ENCODE peak calls at places on chromosome 12, in seven cellular contexts. One of them, this sample, is unnamed.

GRCh38 chr12:57793920-57794319 is 11.3 kb downstream of the TSFM start:
- DNase-seq in thoracic aorta: no peak
- DNase-seq in aorta: no peak
- DNase-seq in left ventricle myocardium inferior: no peak
- DNase-seq in mesenchymal stem cell: peak; percentile 93
- DNase-seq in A549: no peak
- DNase-seq in esophagus muscularis mucosa: no peak
- DNase-seq in this sample: no peak

GRCh38 chr12:32273063-32273521 is 126.3 kb upstream of the FGD4 start:
- DNase-seq in thoracic aorta: no peak
- DNase-seq in aorta: no peak
- DNase-seq in left ventricle myocardium inferior: no peak
- DNase-seq in mesenchymal stem cell: no peak
- DNase-seq in A549: no peak
- DNase-seq in esophagus muscularis mucosa: no peak
- DNase-seq in this sample: peak; percentile 32

GRCh38 chr12:80846930-80847329 is 90.8 kb downstream of the LIN7A start:
- DNase-seq in thoracic aorta: no peak
- DNase-seq in aorta: no peak
- DNase-seq in left ventricle myocardium inferior: no peak
- DNase-seq in mesenchymal stem cell: no peak
- DNase-seq in A549: no peak
- DNase-seq in esophagus muscularis mucosa: no peak
- DNase-seq in this sample: no peak

GRCh38 chr12:112466011-112466422 is 47.3 kb downstream of the PTPN11 start:
- DNase-seq in thoracic aorta: no peak
- DNase-seq in aorta: no peak
- DNase-seq in left ventricle myocardium inferior: no peak
- DNase-seq in mesenchymal stem cell: no peak
- DNase-seq in A549: no peak
- DNase-seq in esophagus muscularis mucosa: no peak
- DNase-seq in this sample: no peak

GRCh38 chr12:28164644-28165313 is 25.5 kb upstream of the CCDC91 start:
- DNase-seq in thoracic aorta: no peak
- DNase-seq in aorta: no peak
- DNase-seq in left ventricle myocardium inferior: no peak
- DNase-seq in mesenchymal stem cell: no peak
- DNase-seq in A549: peak; percentile 62
- DNase-seq in esophagus muscularis mucosa: no peak
- DNase-seq in this sample: no peak

GRCh38 chr12:79818856-79819255 is 116.0 kb downstream of the PPP1R12A start:
- DNase-seq in thoracic aorta: no peak
- DNase-seq in aorta: no peak
- DNase-seq in left ventricle myocardium inferior: no peak
- DNase-seq in mesenchymal stem cell: no peak
- DNase-seq in A549: no peak
- DNase-seq in esophagus muscularis mucosa: no peak
- DNase-seq in this sample: no peak

GRCh38 chr12:51118706-51119105 is 35.3 kb upstream of the CSRNP2 start:
- DNase-seq in thoracic aorta: no peak
- DNase-seq in aorta: no peak
- DNase-seq in left ventricle myocardium inferior: no peak
- DNase-seq in mesenchymal stem cell: no peak
- DNase-seq in A549: no peak
- DNase-seq in esophagus muscularis mucosa: no peak
- DNase-seq in this sample: no peak

GRCh38 chr12:124557518-124558223 is 9.7 kb downstream of the NCOR2 start:
- DNase-seq in thoracic aorta: no peak
- DNase-seq in aorta: peak; percentile 41
- DNase-seq in left ventricle myocardium inferior: no peak
- DNase-seq in mesenchymal stem cell: no peak
- DNase-seq in A549: no peak
- DNase-seq in esophagus muscularis mucosa: no peak
- DNase-seq in this sample: no peak

GRCh38 chr12:45622210-45622937 is 107.1 kb upstream of the ARID2 start:
- DNase-seq in thoracic aorta: no peak
- DNase-seq in aorta: no peak
- DNase-seq in left ventricle myocardium inferior: no peak
- DNase-seq in mesenchymal stem cell: no peak
- DNase-seq in A549: no peak
- DNase-seq in esophagus muscularis mucosa: no peak
- DNase-seq in this sample: no peak

GRCh38 chr12:56029666-56030293 is 8.9 kb downstream of the IKZF4 start:
- DNase-seq in thoracic aorta: no peak
- DNase-seq in aorta: peak; percentile 60
- DNase-seq in left ventricle myocardium inferior: no peak
- DNase-seq in mesenchymal stem cell: peak; percentile 72
- DNase-seq in A549: peak; percentile 67
- DNase-seq in esophagus muscularis mucosa: no peak
- DNase-seq in this sample: peak; percentile 36

GRCh38 chr12:5222011-5222461 is 178.4 kb downstream of the KCNA5 start:
- DNase-seq in thoracic aorta: no peak
- DNase-seq in aorta: no peak
- DNase-seq in left ventricle myocardium inferior: no peak
- DNase-seq in mesenchymal stem cell: no peak
- DNase-seq in A549: no peak
- DNase-seq in esophagus muscularis mucosa: no peak
- DNase-seq in this sample: no peak

GRCh38 chr12:108702534-108702933 is 28.8 kb downstream of the CORO1C start:
- DNase-seq in thoracic aorta: no peak
- DNase-seq in aorta: no peak
- DNase-seq in left ventricle myocardium inferior: no peak
- DNase-seq in mesenchymal stem cell: no peak
- DNase-seq in A549: no peak
- DNase-seq in esophagus muscularis mucosa: peak; percentile 64
- DNase-seq in this sample: no peak

GRCh38 chr12:71075743-71076142 is 82.1 kb downstream of the TSPAN8 start:
- DNase-seq in thoracic aorta: no peak
- DNase-seq in aorta: no peak
- DNase-seq in left ventricle myocardium inferior: no peak
- DNase-seq in mesenchymal stem cell: no peak
- DNase-seq in A549: no peak
- DNase-seq in esophagus muscularis mucosa: no peak
- DNase-seq in this sample: no peak

GRCh38 chr12:45034861-45035265 is 16.0 kb downstream of the DBX2 start:
- DNase-seq in thoracic aorta: no peak
- DNase-seq in aorta: no peak
- DNase-seq in left ventricle myocardium inferior: no peak
- DNase-seq in mesenchymal stem cell: no peak
- DNase-seq in A549: no peak
- DNase-seq in esophagus muscularis mucosa: no peak
- DNase-seq in this sample: no peak

GRCh38 chr12:10122689-10123088 is 7.3 kb downstream of the CLEC7A start:
- DNase-seq in thoracic aorta: no peak
- DNase-seq in aorta: no peak
- DNase-seq in left ventricle myocardium inferior: no peak
- DNase-seq in mesenchymal stem cell: no peak
- DNase-seq in A549: no peak
- DNase-seq in esophagus muscularis mucosa: no peak
- DNase-seq in this sample: no peak

GRCh38 chr12:53659609-53660008 is 16.3 kb downstream of the ATP5MC2 start:
- DNase-seq in thoracic aorta: no peak
- DNase-seq in aorta: no peak
- DNase-seq in left ventricle myocardium inferior: no peak
- DNase-seq in mesenchymal stem cell: peak; percentile 20
- DNase-seq in A549: no peak
- DNase-seq in esophagus muscularis mucosa: no peak
- DNase-seq in this sample: no peak

GRCh38 chr12:4445156-4446020 is at the start of gene FGF6:
- DNase-seq in thoracic aorta: no peak
- DNase-seq in aorta: no peak
- DNase-seq in left ventricle myocardium inferior: no peak
- DNase-seq in mesenchymal stem cell: no peak
- DNase-seq in A549: no peak
- DNase-seq in esophagus muscularis mucosa: peak; percentile 79
- DNase-seq in this sample: no peak

GRCh38 chr12:96510306-96510764 is 21.0 kb downstream of the CFAP54 start:
- DNase-seq in thoracic aorta: no peak
- DNase-seq in aorta: peak; percentile 52
- DNase-seq in left ventricle myocardium inferior: no peak
- DNase-seq in mesenchymal stem cell: no peak
- DNase-seq in A549: no peak
- DNase-seq in esophagus muscularis mucosa: peak; percentile 89
- DNase-seq in this sample: no peak

GRCh38 chr12:132043770-132044467 is 94.2 kb downstream of the EP400 start:
- DNase-seq in thoracic aorta: no peak
- DNase-seq in aorta: no peak
- DNase-seq in left ventricle myocardium inferior: no peak
- DNase-seq in mesenchymal stem cell: no peak
- DNase-seq in A549: no peak
- DNase-seq in esophagus muscularis mucosa: no peak
- DNase-seq in this sample: no peak

GRCh38 chr12:78797201-78797931 is 67.2 kb upstream of the SYT1 start:
- DNase-seq in thoracic aorta: no peak
- DNase-seq in aorta: no peak
- DNase-seq in left ventricle myocardium inferior: no peak
- DNase-seq in mesenchymal stem cell: no peak
- DNase-seq in A549: no peak
- DNase-seq in esophagus muscularis mucosa: no peak
- DNase-seq in this sample: no peak

GRCh38 chr12:24510581-24511125 is 438.2 kb downstream of the BCAT1 start:
- DNase-seq in thoracic aorta: no peak
- DNase-seq in aorta: no peak
- DNase-seq in left ventricle myocardium inferior: no peak
- DNase-seq in mesenchymal stem cell: no peak
- DNase-seq in A549: no peak
- DNase-seq in esophagus muscularis mucosa: no peak
- DNase-seq in this sample: no peak

GRCh38 chr12:106669216-106669615 is 86.4 kb downstream of the RFX4 start:
- DNase-seq in thoracic aorta: no peak
- DNase-seq in aorta: no peak
- DNase-seq in left ventricle myocardium inferior: no peak
- DNase-seq in mesenchymal stem cell: no peak
- DNase-seq in A549: no peak
- DNase-seq in esophagus muscularis mucosa: peak; percentile 55
- DNase-seq in this sample: no peak

GRCh38 chr12:16385779-16386646 is 38.6 kb downstream of the MGST1 start:
- DNase-seq in thoracic aorta: no peak
- DNase-seq in aorta: no peak
- DNase-seq in left ventricle myocardium inferior: no peak
- DNase-seq in mesenchymal stem cell: peak; percentile 60
- DNase-seq in A549: peak; percentile 47
- DNase-seq in esophagus muscularis mucosa: no peak
- DNase-seq in this sample: no peak

GRCh38 chr12:25797335-25797863 is 161.1 kb upstream of the RASSF8 start:
- DNase-seq in thoracic aorta: no peak
- DNase-seq in aorta: no peak
- DNase-seq in left ventricle myocardium inferior: no peak
- DNase-seq in mesenchymal stem cell: no peak
- DNase-seq in A549: no peak
- DNase-seq in esophagus muscularis mucosa: no peak
- DNase-seq in this sample: no peak

DNA sequence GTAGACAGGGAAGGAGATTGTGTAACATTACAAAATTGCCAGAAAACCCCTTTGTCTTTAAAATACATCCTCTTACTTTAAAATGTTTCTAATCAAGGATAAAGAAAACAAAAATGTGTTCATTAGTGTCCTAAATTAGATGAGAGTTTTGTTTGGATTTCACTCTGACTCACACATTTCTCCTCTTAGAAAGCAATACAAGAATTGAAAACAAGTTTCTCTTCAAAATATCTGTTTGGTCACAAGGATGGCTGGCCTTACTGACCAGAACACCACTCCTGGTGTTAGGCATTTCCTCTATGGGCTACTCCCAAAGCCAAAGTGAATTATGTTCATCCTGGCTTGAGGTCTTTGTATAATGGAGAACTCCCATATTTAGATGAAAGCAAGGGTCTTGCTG is 6.4 kb downstream of the GUCY2C start:
- DNase-seq in thoracic aorta: no peak
- DNase-seq in aorta: no peak
- DNase-seq in left ventricle myocardium inferior: no peak
- DNase-seq in mesenchymal stem cell: peak; percentile 14
- DNase-seq in A549: no peak
- DNase-seq in esophagus muscularis mucosa: no peak
- DNase-seq in this sample: no peak
- H3K4me3 ChIP-seq in thoracic aorta: no peak overlapping the region
- H3K4me3 ChIP-seq in aorta: no peak overlapping the region
- H3K4me3 ChIP-seq in left ventricle myocardium inferior: no peak overlapping the region
- H3K4me3 ChIP-seq in mesenchymal stem cell: no peak overlapping the region
- H3K4me3 ChIP-seq in A549: no peak overlapping the region
- H3K4me3 ChIP-seq in esophagus muscularis mucosa: no peak overlapping the region
- H3K4me3 ChIP-seq in this sample: no peak overlapping the region

GRCh38 chr12:12648951-12649650 is 37.4 kb downstream of the CREBL2 start:
- DNase-seq in thoracic aorta: no peak
- DNase-seq in aorta: no peak
- DNase-seq in left ventricle myocardium inferior: no peak
- DNase-seq in mesenchymal stem cell: no peak
- DNase-seq in A549: no peak
- DNase-seq in esophagus muscularis mucosa: no peak
- DNase-seq in this sample: no peak

GRCh38 chr12:12645485-12645884 is 33.8 kb downstream of the CREBL2 start:
- DNase-seq in thoracic aorta: no peak
- DNase-seq in aorta: no peak
- DNase-seq in left ventricle myocardium inferior: no peak
- DNase-seq in mesenchymal stem cell: peak; percentile 26
- DNase-seq in A549: peak; percentile 44
- DNase-seq in esophagus muscularis mucosa: no peak
- DNase-seq in this sample: peak; percentile 64

GRCh38 chr12:12646483-12647072 is 34.9 kb downstream of the CREBL2 start:
- DNase-seq in thoracic aorta: no peak
- DNase-seq in aorta: no peak
- DNase-seq in left ventricle myocardium inferior: no peak
- DNase-seq in mesenchymal stem cell: no peak
- DNase-seq in A549: no peak
- DNase-seq in esophagus muscularis mucosa: no peak
- DNase-seq in this sample: no peak

GRCh38 chr12:12651752-12652151 is 40.1 kb downstream of the CREBL2 start:
- DNase-seq in thoracic aorta: no peak
- DNase-seq in aorta: no peak
- DNase-seq in left ventricle myocardium inferior: no peak
- DNase-seq in mesenchymal stem cell: no peak
- DNase-seq in A549: no peak
- DNase-seq in esophagus muscularis mucosa: no peak
- DNase-seq in this sample: no peak

GRCh38 chr12:12648284-12648683 is 36.6 kb downstream of the CREBL2 start:
- DNase-seq in thoracic aorta: no peak
- DNase-seq in aorta: no peak
- DNase-seq in left ventricle myocardium inferior: no peak
- DNase-seq in mesenchymal stem cell: no peak
- DNase-seq in A549: no peak
- DNase-seq in esophagus muscularis mucosa: no peak
- DNase-seq in this sample: no peak
- H3K9me3 ChIP-seq in thoracic aorta: peaks cover 20% of the 10 kb centered on the region
- H3K9me3 ChIP-seq in aorta: peaks cover 10% of the 10 kb centered on the region
- H3K9me3 ChIP-seq in left ventricle myocardium inferior: peaks cover 27% of the 10 kb centered on the region
- H3K9me3 ChIP-seq in mesenchymal stem cell: peaks cover 50% of the 10 kb centered on the region
- H3K9me3 ChIP-seq in A549: peaks cover 54% of the 10 kb centered on the region
- H3K9me3 ChIP-seq in esophagus muscularis mucosa: peaks cover 26% of the 10 kb centered on the region
- H3K9me3 ChIP-seq in this sample: peaks cover 21% of the 10 kb centered on the region

GRCh38 chr12:116629451-116629850 is 70.3 kb downstream of the MAP1LC3B2 start:
- DNase-seq in thoracic aorta: no peak
- DNase-seq in aorta: no peak
- DNase-seq in left ventricle myocardium inferior: no peak
- DNase-seq in mesenchymal stem cell: no peak
- DNase-seq in A549: no peak
- DNase-seq in esophagus muscularis mucosa: no peak
- DNase-seq in this sample: no peak
- H3K4me1 ChIP-seq in thoracic aorta: no peaks in the 10 kb centered on the region
- H3K4me1 ChIP-seq in aorta: no peaks in the 10 kb centered on the region
- H3K4me1 ChIP-seq in left ventricle myocardium inferior: peaks cover 3% of the 10 kb centered on the region
- H3K4me1 ChIP-seq in mesenchymal stem cell: peaks cover 5% of the 10 kb centered on the region
- H3K4me1 ChIP-seq in A549: peaks cover 18% of the 10 kb centered on the region
- H3K4me1 ChIP-seq in esophagus muscularis mucosa: no peaks in the 10 kb centered on the region
- H3K4me1 ChIP-seq in this sample: no peaks in the 10 kb centered on the region

GRCh38 chr12:109716092-109716479 is 2.5 kb downstream of the FAM222A start:
- DNase-seq in thoracic aorta: no peak
- DNase-seq in aorta: no peak
- DNase-seq in left ventricle myocardium inferior: no peak
- DNase-seq in mesenchymal stem cell: no peak
- DNase-seq in A549: no peak
- DNase-seq in esophagus muscularis mucosa: no peak
- DNase-seq in this sample: no peak
- H3K4me3 ChIP-seq in thoracic aorta: no peak overlapping the region
- H3K4me3 ChIP-seq in aorta: no peak overlapping the region
- H3K4me3 ChIP-seq in left ventricle myocardium inferior: peak overlapping the region; percentile 84
- H3K4me3 ChIP-seq in mesenchymal stem cell: no peak overlapping the region
- H3K4me3 ChIP-seq in A549: no peak overlapping the region
- H3K4me3 ChIP-seq in esophagus muscularis mucosa: no peak overlapping the region
- H3K4me3 ChIP-seq in this sample: no peak overlapping the region